ENCODE peak calls at places on chromosomes 2 and 18, in five cellular contexts. One of them, this sample, is unnamed.

GRCh38 chr2:61268249-61268648 is 106.3 kb downstream of the C2orf74 start:
- DNase-seq in Peyer's patch: no peak
- DNase-seq in ovary: no peak
- DNase-seq in lower leg skin: no peak
- DNase-seq in A549: peak
- DNase-seq in this sample: no peak

GRCh38 chr2:99974966-99975365 is 167.4 kb downstream of the AFF3 start:
- DNase-seq in A549: no peak
- DNase-seq in ovary: no peak
- DNase-seq in lower leg skin: no peak
- DNase-seq in Peyer's patch: no peak
- DNase-seq in this sample: no peak

GRCh38 chr2:119929537-119929936 is 83.3 kb upstream of the EPB41L5 start:
- DNase-seq in lower leg skin: no peak
- DNase-seq in Peyer's patch: no peak
- DNase-seq in ovary: no peak
- DNase-seq in A549: no peak
- DNase-seq in this sample: no peak

GRCh38 chr2:32249731-32250236 is 14.9 kb downstream of the NLRC4 start:
- DNase-seq in lower leg skin: no peak
- DNase-seq in Peyer's patch: no peak
- DNase-seq in ovary: no peak
- DNase-seq in A549: no peak
- DNase-seq in this sample: no peak

GRCh38 chr2:49002750-49003149 is 151.6 kb downstream of the FSHR start:
- DNase-seq in ovary: no peak
- DNase-seq in Peyer's patch: no peak
- DNase-seq in lower leg skin: no peak
- DNase-seq in A549: no peak
- DNase-seq in this sample: no peak

GRCh38 chr2:182870227-182870626 is 3.8 kb upstream of the FRZB start:
- DNase-seq in A549: peak
- DNase-seq in Peyer's patch: no peak
- DNase-seq in ovary: no peak
- DNase-seq in lower leg skin: no peak
- DNase-seq in this sample: no peak

GRCh38 chr2:96260404-96261260 is 5.2 kb downstream of the TMEM127 start:
- DNase-seq in lower leg skin: peak
- DNase-seq in ovary: peak
- DNase-seq in A549: peak
- DNase-seq in Peyer's patch: peak
- DNase-seq in this sample: peak

GRCh38 chr2:47650001-47650535 is 132.9 kb upstream of the MSH6 start:
- DNase-seq in ovary: no peak
- DNase-seq in lower leg skin: no peak
- DNase-seq in Peyer's patch: no peak
- DNase-seq in A549: no peak
- DNase-seq in this sample: no peak

GRCh38 chr2:7450188-7451156 is 533.3 kb downstream of the RNF144A start:
- DNase-seq in ovary: no peak
- DNase-seq in A549: no peak
- DNase-seq in Peyer's patch: no peak
- DNase-seq in lower leg skin: no peak
- DNase-seq in this sample: no peak

GRCh38 chr2:159904127-159904564 is 106.1 kb upstream of the CD302 start:
- DNase-seq in ovary: no peak
- DNase-seq in lower leg skin: no peak
- DNase-seq in Peyer's patch: no peak
- DNase-seq in A549: no peak
- DNase-seq in this sample: no peak

GRCh38 chr18:63168287-63168686 is 151.3 kb downstream of the BCL2 start:
- DNase-seq in A549: no peak
- DNase-seq in ovary: no peak
- DNase-seq in lower leg skin: no peak
- DNase-seq in Peyer's patch: no peak
- DNase-seq in this sample: no peak

GRCh38 chr2:85772019-85772745 is 18.4 kb downstream of the ATOH8 start:
- DNase-seq in A549: peak
- DNase-seq in lower leg skin: peak
- DNase-seq in ovary: peak
- DNase-seq in Peyer's patch: peak
- DNase-seq in this sample: peak

GRCh38 chr2:31008571-31009114 is 129.6 kb downstream of the GALNT14 start:
- DNase-seq in ovary: no peak
- DNase-seq in lower leg skin: no peak
- DNase-seq in Peyer's patch: no peak
- DNase-seq in A549: no peak
- DNase-seq in this sample: no peak

GRCh38 chr18:34224423-34225217 is at the start of gene NOL4:
- DNase-seq in lower leg skin: no peak
- DNase-seq in A549: peak
- DNase-seq in ovary: peak
- DNase-seq in Peyer's patch: no peak
- DNase-seq in this sample: no peak

GRCh38 chr18:24011095-24011917 is 3.2 kb upstream of the TTC39C start:
- DNase-seq in Peyer's patch: no peak
- DNase-seq in lower leg skin: no peak
- DNase-seq in ovary: no peak
- DNase-seq in A549: no peak
- DNase-seq in this sample: no peak

GRCh38 chr18:70380915-70381896 is 92.4 kb downstream of the SOCS6 start:
- DNase-seq in Peyer's patch: peak
- DNase-seq in ovary: no peak
- DNase-seq in lower leg skin: peak
- DNase-seq in A549: peak
- DNase-seq in this sample: no peak

GRCh38 chr2:150520887-150521664 is 33.6 kb upstream of the RND3 start:
- DNase-seq in A549: no peak
- DNase-seq in Peyer's patch: no peak
- DNase-seq in lower leg skin: no peak
- DNase-seq in ovary: no peak
- DNase-seq in this sample: no peak

GRCh38 chr2:26914286-26914962 is 56.0 kb upstream of the MAPRE3 start:
- DNase-seq in ovary: no peak
- DNase-seq in Peyer's patch: no peak
- DNase-seq in A549: no peak
- DNase-seq in lower leg skin: no peak
- DNase-seq in this sample: no peak

GRCh38 chr2:20487392-20488135 is 40.7 kb downstream of the RHOB start:
- DNase-seq in lower leg skin: no peak
- DNase-seq in A549: no peak
- DNase-seq in Peyer's patch: no peak
- DNase-seq in ovary: no peak
- DNase-seq in this sample: no peak

GRCh38 chr18:10508546-10508945 is 17.3 kb upstream of the NAPG start:
- DNase-seq in A549: no peak
- DNase-seq in lower leg skin: no peak
- DNase-seq in ovary: no peak
- DNase-seq in Peyer's patch: no peak
- DNase-seq in this sample: no peak

GRCh38 chr2:128494640-128495321 is 176.1 kb upstream of the HS6ST1 start:
- DNase-seq in lower leg skin: no peak
- DNase-seq in ovary: peak
- DNase-seq in Peyer's patch: no peak
- DNase-seq in A549: no peak
- DNase-seq in this sample: no peak

GRCh38 chr2:189849550-189849949 is 65.3 kb downstream of the PMS1 start:
- DNase-seq in ovary: no peak
- DNase-seq in Peyer's patch: no peak
- DNase-seq in A549: no peak
- DNase-seq in lower leg skin: no peak
- DNase-seq in this sample: no peak

GRCh38 chr2:94871226-94872087 is at the start of gene TEKT4:
- DNase-seq in lower leg skin: no peak
- DNase-seq in A549: peak
- DNase-seq in ovary: no peak
- DNase-seq in Peyer's patch: peak
- DNase-seq in this sample: no peak

GRCh38 chr2:74391580-74392448 is 11.7 kb upstream of the DCTN1 start:
- DNase-seq in Peyer's patch: peak
- DNase-seq in lower leg skin: peak
- DNase-seq in ovary: peak
- DNase-seq in A549: peak
- DNase-seq in this sample: peak
- TF ChIP-seq POLR2A in Peyer's patch: peak
- TF ChIP-seq POLR2A in lower leg skin: no peak
- TF ChIP-seq POLR2A in ovary: peak
- TF ChIP-seq POLR2A in A549: peak
- TF ChIP-seq POLR2A in this sample: peak

GRCh38 chr2:9422321-9423099 is 818 bp downstream of the ITGB1BP1 start:
- DNase-seq in lower leg skin: peak
- DNase-seq in ovary: peak
- DNase-seq in A549: peak
- DNase-seq in Peyer's patch: peak
- DNase-seq in this sample: no peak
- TF ChIP-seq CTCF in lower leg skin: no peak
- TF ChIP-seq CTCF in ovary: no peak
- TF ChIP-seq CTCF in A549: no peak
- TF ChIP-seq CTCF in Peyer's patch: no peak
- TF ChIP-seq CTCF in this sample: no peak

DNA sequence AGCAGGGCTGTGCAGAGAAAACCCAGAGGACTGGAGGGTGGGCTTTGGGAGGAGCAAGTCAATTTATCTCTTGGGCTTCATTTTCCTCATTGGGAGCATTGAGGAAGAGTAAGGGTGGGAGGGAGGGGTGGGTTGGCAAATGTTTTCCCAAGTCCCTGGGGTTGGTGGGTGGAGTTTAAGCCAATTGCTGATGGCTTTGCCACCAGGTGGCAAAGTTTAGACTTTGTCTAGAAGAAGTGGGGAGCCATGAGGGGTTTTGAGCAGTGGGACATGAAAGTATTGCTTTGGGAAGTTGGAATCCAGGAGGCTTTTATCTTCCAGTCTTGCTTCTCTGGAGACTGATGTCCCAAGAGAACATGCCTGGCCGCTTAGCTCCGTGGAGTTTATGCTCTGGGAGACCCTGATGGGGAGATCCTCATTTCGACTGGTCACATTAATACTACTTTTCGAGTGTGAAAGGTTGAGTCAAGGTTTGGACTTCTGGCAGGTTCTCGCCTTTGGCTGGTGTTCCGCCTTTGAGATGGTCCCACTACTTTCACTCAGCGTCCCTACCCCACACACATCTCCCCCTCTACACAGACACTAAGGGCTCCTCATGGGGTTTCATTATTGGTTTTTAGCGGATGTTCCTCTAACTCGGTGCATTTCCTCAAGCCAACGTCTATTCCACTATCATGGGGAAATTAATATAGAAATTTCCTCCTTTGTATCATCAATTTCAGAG is 126.7 kb downstream of the PRKCE start:
- DNase-seq in A549: no peak
- DNase-seq in Peyer's patch: no peak
- DNase-seq in lower leg skin: no peak
- DNase-seq in ovary: no peak
- DNase-seq in this sample: no peak
- TF ChIP-seq POLR2A in A549: no peak
- TF ChIP-seq POLR2A in Peyer's patch: no peak
- TF ChIP-seq POLR2A in lower leg skin: no peak
- TF ChIP-seq POLR2A in ovary: no peak
- TF ChIP-seq POLR2A in this sample: no peak

DNA sequence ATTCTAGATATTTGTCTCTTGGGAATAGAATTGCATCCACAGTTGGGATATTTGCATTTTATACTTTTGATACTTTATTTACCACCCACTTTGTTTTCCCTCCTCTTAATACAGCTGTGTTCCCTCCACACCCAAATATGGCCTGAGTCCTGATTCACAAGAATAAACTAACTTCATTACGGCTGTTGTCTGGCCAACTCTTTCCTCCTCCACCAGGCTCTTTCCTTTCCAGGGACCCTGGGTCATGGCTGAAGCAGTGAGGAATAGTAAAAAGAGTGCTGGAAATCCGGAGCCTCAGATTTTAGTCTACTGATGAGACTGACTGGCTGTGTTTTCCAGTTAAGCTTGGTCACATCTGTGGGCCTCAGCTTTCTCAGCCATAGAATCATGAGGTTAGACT is 48.4 kb upstream of the STAM2 start:
- DNase-seq in A549: no peak
- DNase-seq in Peyer's patch: no peak
- DNase-seq in lower leg skin: no peak
- DNase-seq in ovary: peak
- DNase-seq in this sample: no peak
- TF ChIP-seq CTCF in A549: no peak
- TF ChIP-seq CTCF in Peyer's patch: no peak
- TF ChIP-seq CTCF in lower leg skin: no peak
- TF ChIP-seq CTCF in ovary: no peak
- TF ChIP-seq CTCF in this sample: no peak

GRCh38 chr2:28390857-28391563 is 1.6 kb upstream of the FOSL2 start:
- DNase-seq in lower leg skin: peak
- DNase-seq in A549: peak
- DNase-seq in Peyer's patch: peak
- DNase-seq in ovary: peak
- DNase-seq in this sample: peak

GRCh38 chr2:28390241-28390856 is 2.3 kb upstream of the FOSL2 start:
- DNase-seq in ovary: peak
- DNase-seq in A549: peak
- DNase-seq in Peyer's patch: peak
- DNase-seq in lower leg skin: peak
- DNase-seq in this sample: peak

GRCh38 chr2:28392297-28393114 is at the start of gene FOSL2:
- DNase-seq in A549: peak
- DNase-seq in ovary: peak
- DNase-seq in Peyer's patch: peak
- DNase-seq in lower leg skin: peak
- DNase-seq in this sample: peak

GRCh38 chr2:28393115-28393836 is 618 bp downstream of the FOSL2 start:
- DNase-seq in A549: peak
- DNase-seq in Peyer's patch: peak
- DNase-seq in lower leg skin: no peak
- DNase-seq in ovary: peak
- DNase-seq in this sample: no peak

DNA sequence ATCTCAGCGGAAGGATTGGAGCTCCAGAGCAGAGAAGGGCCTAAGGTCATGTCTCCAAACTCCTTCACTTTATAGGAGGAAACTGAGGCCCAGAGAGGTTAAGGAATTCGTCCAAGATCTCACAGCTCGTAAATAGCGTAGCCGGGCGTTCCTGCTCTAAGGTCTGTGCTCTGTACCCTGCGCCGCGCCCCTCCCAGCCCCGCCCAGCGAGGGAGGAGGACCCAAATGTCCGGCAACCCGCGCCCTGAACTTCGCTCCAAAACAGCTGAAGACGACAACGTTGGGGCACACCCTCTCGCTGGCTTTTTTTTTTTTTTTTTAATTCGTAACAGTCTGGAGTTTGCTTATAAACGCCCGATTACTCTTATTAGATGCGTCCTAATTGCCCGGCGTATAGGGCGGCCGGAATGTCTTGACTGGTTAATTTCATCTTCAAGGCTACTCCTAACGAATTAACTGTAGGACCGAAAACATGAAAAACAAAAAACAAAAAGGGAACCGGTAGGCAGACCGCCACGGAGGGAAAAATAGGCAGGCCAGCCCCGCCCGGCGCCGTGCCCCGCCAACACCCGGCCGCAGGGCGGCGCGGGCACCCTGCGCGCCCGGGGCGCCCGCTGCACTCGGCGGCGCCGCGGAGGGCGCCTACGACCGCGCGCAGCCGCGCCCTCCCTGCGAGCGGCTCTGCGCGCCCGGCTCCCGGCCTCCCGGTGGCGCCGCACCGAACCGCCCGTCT is 928 bp upstream of the FOSL2 start:
- DNase-seq in A549: peak
- DNase-seq in ovary: peak
- DNase-seq in lower leg skin: peak
- DNase-seq in Peyer's patch: peak
- DNase-seq in this sample: peak
- TF ChIP-seq POLR2A in A549: no peak
- TF ChIP-seq POLR2A in ovary: peak
- TF ChIP-seq POLR2A in lower leg skin: no peak
- TF ChIP-seq POLR2A in Peyer's patch: no peak
- TF ChIP-seq POLR2A in this sample: no peak

This sample was measured in gastrocnemius medialis.